ENCODE peak calls at places on chromosomes 6 and 20, in five cellular contexts. A, Y, E, J and H are unnamed samples.

GRCh38 chr6:157587127-157587729 is 206.2 kb downstream of the ZDHHC14 start:
- DNase-seq in J (no peak), A (no peak), Y (no peak), E (no peak), H (no peak)

GRCh38 chr20:2653511-2654383 is 1.3 kb downstream of the NOP56 start:
- DNase-seq in A (no peak), E (no peak), J (no peak), Y (no peak), H (no peak)

GRCh38 chr6:10409160-10409765 is 5.6 kb downstream of the TFAP2A start:
- DNase-seq in J (no peak), A (no peak), E (no peak), Y (no peak), H (no peak)

GRCh38 chr6:6328451-6328850 is 8.0 kb upstream of the F13A1 start:
- DNase-seq in J (no peak), A (no peak), Y (no peak), E (no peak), H (no peak)

GRCh38 chr20:8858181-8858794 is 210.6 kb upstream of the PLCB4 start:
- DNase-seq in J (peak; percentile 21), E (no peak), A (no peak), Y (no peak), H (no peak)

GRCh38 chr20:64100946-64101688 is 6.2 kb downstream of the NPBWR2 start:
- DNase-seq in E (no peak), A (no peak), J (no peak), Y (no peak), H (no peak)

GRCh38 chr20:45111799-45112471 is 3.0 kb downstream of the WFDC5 start:
- DNase-seq in J (no peak), A (no peak), Y (no peak), E (no peak), H (no peak)

GRCh38 chr6:163338671-163339405 is 75.7 kb upstream of the QKI start:
- DNase-seq in A (no peak), J (peak; percentile 56), Y (no peak), E (no peak), H (no peak)

GRCh38 chr20:52275243-52275817 is 83.8 kb upstream of the ZFP64 start:
- DNase-seq in E (no peak), Y (no peak), A (no peak), J (no peak), H (no peak)

GRCh38 chr6:150627601-150628012 is 27.9 kb downstream of the PLEKHG1 start:
- DNase-seq in E (no peak), Y (no peak), A (no peak), J (no peak), H (no peak)

GRCh38 chr6:42935322-42935721 is 6.0 kb downstream of the CNPY3 start:
- DNase-seq in E (no peak), Y (no peak), J (no peak), A (no peak), H (no peak)

GRCh38 chr6:40912158-40912946 is 126.7 kb downstream of the UNC5CL start:
- DNase-seq in A (no peak), Y (no peak), J (no peak), E (no peak), H (no peak)

GRCh38 chr6:143536866-143537691 is 25.6 kb upstream of the FUCA2 start:
- DNase-seq in Y (peak; percentile 40), J (peak; percentile 63), E (peak; percentile 77), A (no peak), H (no peak)

GRCh38 chr6:158064725-158065251 is 83.1 kb downstream of the SYNJ2 start:
- DNase-seq in J (no peak), A (no peak), E (no peak), Y (no peak), H (no peak)

GRCh38 chr6:37554480-37554819 is 54.8 kb upstream of the CCDC167 start:
- DNase-seq in Y (no peak), A (no peak), J (peak; percentile 66), E (no peak), H (no peak)

GRCh38 chr6:167564416-167565250 is 239.7 kb downstream of the TTLL2 start:
- DNase-seq in A (peak; percentile 41), J (no peak), Y (no peak), E (peak; percentile 27), H (no peak)

GRCh38 chr20:2873747-2874041 is 413 bp downstream of the PTPRA start:
- DNase-seq in A (peak; percentile 74), J (peak; percentile 28), E (peak; percentile 73), Y (peak; percentile 46), H (no peak)

GRCh38 chr6:170080828-170081368 is 210.0 kb downstream of the DLL1 start:
- DNase-seq in Y (peak; percentile 8), J (no peak), A (peak; percentile 58), E (peak; percentile 46), H (no peak)

GRCh38 chr6:158322724-158323560 is 10.7 kb downstream of the TULP4 start:
- DNase-seq in E (no peak), J (peak; percentile 81), Y (no peak), A (no peak), H (no peak)

GRCh38 chr6:26195376-26195923 is 108.2 kb downstream of the HFE start:
- DNase-seq in E (peak; percentile 97), A (peak; percentile 90), J (peak; percentile 97), Y (peak; percentile 77), H (no peak)

GRCh38 chr20:8721098-8721497 is 347.8 kb upstream of the PLCB4 start:
- DNase-seq in A (no peak), J (peak; percentile 67), Y (no peak), E (no peak), H (no peak)

GRCh38 chr6:157620905-157621304 is 202.1 kb upstream of the SNX9 start:
- DNase-seq in E (no peak), Y (no peak), J (no peak), A (no peak), H (no peak)

GRCh38 chr6:109743739-109744138 is 52.6 kb downstream of the FIG4 start:
- DNase-seq in E (no peak), Y (no peak), A (no peak), J (peak; percentile 87), H (no peak)

GRCh38 chr6:89260310-89260709 is 43.2 kb upstream of the GABRR1 start:
- DNase-seq in J (no peak), A (no peak), E (no peak), Y (no peak), H (no peak)

GRCh38 chr20:50726955-50727791 is 4.2 kb upstream of the PARD6B start:
- DNase-seq in A (no peak), Y (no peak), J (no peak), E (no peak), H (no peak)

GRCh38 chr6:148997863-148998262 is 251.0 kb downstream of the UST start:
- DNase-seq in E (no peak), Y (no peak), J (peak; percentile 73), A (no peak), H (no peak)

GRCh38 chr20:7627734-7628663 is 312.3 kb downstream of the HAO1 start:
- DNase-seq in Y (no peak), J (no peak), E (no peak), A (no peak), H (no peak)

GRCh38 chr6:40276176-40276575 is 311.0 kb downstream of the LRFN2 start:
- DNase-seq in A (no peak), E (no peak), Y (no peak), J (no peak), H (no peak)

GRCh38 chr6:55980627-55981211 is 105.3 kb upstream of the BMP5 start:
- DNase-seq in Y (no peak), A (no peak), J (peak; percentile 41), E (no peak), H (no peak)

GRCh38 chr6:75374913-75375530 is 90.4 kb upstream of the TMEM30A start:
- DNase-seq in E (no peak), Y (no peak), J (no peak), A (no peak), H (no peak)

GRCh38 chr20:23156842-23157423 is 70.8 kb upstream of the CD93 start:
- DNase-seq in A (no peak), Y (no peak), E (peak; percentile 39), J (no peak), H (no peak)

GRCh38 chr20:23152902-23153301 is 66.8 kb upstream of the CD93 start:
- DNase-seq in A (no peak), Y (no peak), J (no peak), E (no peak), H (no peak)

GRCh38 chr20:23156170-23156841 is 70.2 kb upstream of the CD93 start:
- DNase-seq in E (peak; percentile 51), Y (no peak), J (peak; percentile 82), A (no peak), H (no peak)

GRCh38 chr20:23153696-23154341 is 67.7 kb upstream of the CD93 start:
- DNase-seq in J (no peak), E (no peak), Y (no peak), A (no peak), H (no peak)

GRCh38 chr20:23155141-23155590 is 69.0 kb upstream of the CD93 start:
- DNase-seq in Y (no peak), E (no peak), J (no peak), A (no peak), H (no peak)
- H3K4me1 ChIP-seq in Y (no peaks in the 10 kb centered on the region), E (no peaks in the 10 kb centered on the region), J (peaks cover 23% of the 10 kb centered on the region), A (peaks cover 61% of the 10 kb centered on the region), H (peaks cover 56% of the 10 kb centered on the region)

GRCh38 chr6:22774129-22774528 is 204.8 kb downstream of the HDGFL1 start:
- DNase-seq in E (no peak), J (peak; percentile 6), A (no peak), Y (no peak), H (no peak)
- H3K9me3 ChIP-seq in E (no peaks in the 10 kb centered on the region), J (peaks cover 14% of the 10 kb centered on the region), A (peaks cover 8% of the 10 kb centered on the region), Y (peaks cover 2% of the 10 kb centered on the region), H (no peaks in the 10 kb centered on the region)

DNA sequence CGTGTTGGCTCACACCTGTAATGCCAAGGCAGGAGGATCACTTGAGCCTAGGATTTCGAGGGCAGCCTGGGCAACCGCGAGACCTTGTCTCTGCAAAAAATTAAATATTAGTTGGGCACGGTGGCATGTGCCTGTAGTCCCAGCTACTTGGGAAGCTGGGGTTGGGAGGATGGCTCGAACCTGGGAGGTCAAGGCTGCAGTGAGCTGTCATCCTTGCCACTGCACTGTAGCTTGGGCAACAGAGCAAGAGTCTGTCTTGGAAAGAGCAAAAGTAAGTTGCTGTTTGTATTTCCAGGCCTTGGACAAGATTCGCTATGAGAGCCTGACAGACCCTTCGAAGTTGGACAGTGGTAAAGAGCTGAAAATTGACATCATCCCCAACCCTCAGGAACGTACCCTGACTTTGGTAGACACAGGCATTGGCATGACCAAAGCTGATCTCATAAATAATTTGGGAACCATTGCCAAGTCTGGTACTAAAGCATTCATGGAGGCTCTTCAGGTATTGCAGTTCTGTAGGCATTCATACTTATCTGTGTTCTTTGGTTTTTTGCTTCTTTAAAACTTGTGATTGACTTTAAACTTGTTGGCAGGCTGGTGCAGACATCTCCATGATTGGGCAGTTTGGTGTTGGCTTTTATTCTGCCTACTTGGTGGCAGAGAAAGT is 2.3 kb downstream of the HSP90AB1 start:
- DNase-seq in Y (no peak), E (peak; percentile 37), J (no peak), A (no peak), H (no peak)
- TF ChIP-seq POLR2A in Y (no peak), E (no peak), J (no peak), A (no peak), H (no peak)

DNA sequence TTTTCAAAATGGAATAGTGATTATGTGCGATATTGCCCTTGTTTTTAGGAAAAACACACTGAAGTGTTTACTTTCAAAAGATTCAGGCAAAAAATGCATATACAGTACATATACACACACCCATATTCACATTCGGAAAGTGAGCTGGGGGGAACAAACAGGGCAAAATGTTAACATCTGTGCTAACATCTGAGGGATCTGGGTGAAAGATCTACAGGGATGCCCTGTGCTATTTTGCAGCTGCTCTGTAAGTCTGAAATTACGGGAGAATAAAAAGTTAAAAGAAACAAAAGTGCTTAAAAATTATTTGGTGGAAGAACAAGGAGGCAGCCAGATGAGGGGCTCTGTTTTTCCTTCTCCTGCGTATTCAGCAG is 860 bp downstream of the CST3 start:
- DNase-seq in Y (no peak), A (no peak), J (no peak), E (no peak), H (no peak)
- H3K4me1 ChIP-seq in Y (peaks cover 9% of the 10 kb centered on the region), A (peaks cover 63% of the 10 kb centered on the region), J (peaks cover 9% of the 10 kb centered on the region), E (peaks cover 19% of the 10 kb centered on the region), H (peaks cover 22% of the 10 kb centered on the region)